ENCODE peak calls at places on chromosome 11, in six cellular contexts. A, D, P, H, Y and T are unnamed samples.

GRCh38 chr11:20013346-20014066 is 146.8 kb downstream of the DBX1 start:
- DNase-seq in H (no peak), Y (no peak), P (peak; percentile 39), A (no peak), D (no peak), T (no peak)

GRCh38 chr11:77201991-77202841 is 74.2 kb downstream of the MYO7A start:
- DNase-seq in P (no peak), H (no peak), Y (no peak), A (peak; percentile 3), D (no peak), T (no peak)

GRCh38 chr11:117824571-117825537 is at the start of gene FXYD2:
- DNase-seq in H (no peak), D (no peak), Y (no peak), A (peak; percentile 36), P (no peak), T (no peak)

GRCh38 chr11:122720482-122720881 is 65.0 kb downstream of the UBASH3B start:
- DNase-seq in A (no peak), P (no peak), Y (no peak), D (no peak), H (no peak), T (no peak)

GRCh38 chr11:76589945-76590630 is 80.5 kb downstream of the LRRC32 start:
- DNase-seq in H (no peak), D (no peak), A (no peak), P (no peak), Y (no peak), T (no peak)

GRCh38 chr11:107385361-107385982 is 72.2 kb downstream of the CWF19L2 start:
- DNase-seq in P (peak; percentile 29), H (no peak), D (no peak), A (no peak), Y (peak; percentile 29), T (no peak)

GRCh38 chr11:131691558-131692041 is 321.2 kb downstream of the NTM start:
- DNase-seq in Y (no peak), H (peak; percentile 80), A (no peak), D (no peak), P (peak; percentile 11), T (peak; percentile 16)

GRCh38 chr11:72225411-72225951 is 914 bp downstream of the INPPL1 start:
- DNase-seq in D (peak; percentile 33), A (no peak), H (peak; percentile 27), Y (no peak), P (no peak), T (no peak)

GRCh38 chr11:88297320-88298263 is 39.9 kb downstream of the CTSC start:
- DNase-seq in A (no peak), H (no peak), Y (no peak), P (no peak), D (no peak), T (no peak)

GRCh38 chr11:123454796-123455195 is 24.7 kb downstream of the GRAMD1B start:
- DNase-seq in A (no peak), H (no peak), Y (no peak), P (no peak), D (no peak), T (no peak)

GRCh38 chr11:93099811-93100210 is 98.0 kb downstream of the SLC36A4 start:
- DNase-seq in H (no peak), P (peak; percentile 77), D (no peak), A (no peak), Y (no peak), T (no peak)

GRCh38 chr11:41461057-41461681 is 1.7 kb upstream of the LRRC4C start:
- DNase-seq in P (no peak), Y (peak; percentile 1), H (peak; percentile 50), A (no peak), D (no peak), T (no peak)

GRCh38 chr11:7651140-7651551 is 22.2 kb downstream of the CYB5R2 start:
- DNase-seq in P (peak; percentile 13), D (no peak), H (no peak), Y (no peak), A (no peak), T (no peak)

GRCh38 chr11:61814958-61815789 is 1.6 kb downstream of the FADS1 start:
- DNase-seq in A (peak; percentile 89), Y (peak; percentile 97), P (peak; percentile 95), H (peak; percentile 97), D (peak; percentile 39), T (peak; percentile 91)

GRCh38 chr11:59212222-59212621 is 505 bp downstream of the MPEG1 start:
- DNase-seq in P (no peak), A (no peak), H (no peak), Y (no peak), D (no peak), T (no peak)

GRCh38 chr11:44358713-44359112 is 48.8 kb upstream of the ALX4 start:
- DNase-seq in H (no peak), P (no peak), Y (no peak), D (no peak), A (no peak), T (no peak)

GRCh38 chr11:88131764-88132470 is 43.3 kb downstream of the RAB38 start:
- DNase-seq in A (no peak), P (no peak), H (no peak), D (no peak), Y (no peak), T (no peak)

GRCh38 chr11:68287419-68287818 is 15.6 kb upstream of the C11orf24 start:
- DNase-seq in D (no peak), P (no peak), Y (no peak), H (no peak), A (no peak), T (no peak)

GRCh38 chr11:67316882-67317364 is 13.6 kb downstream of the SSH3 start:
- DNase-seq in H (no peak), D (no peak), P (peak; percentile 52), Y (peak; percentile 45), A (no peak), T (no peak)

GRCh38 chr11:11731311-11732083 is 109.7 kb upstream of the GALNT18 start:
- DNase-seq in A (no peak), P (peak; percentile 73), H (no peak), Y (peak; percentile 68), D (no peak), T (no peak)

GRCh38 chr11:118211006-118211405 is 13.8 kb downstream of the JAML start:
- DNase-seq in D (no peak), H (peak; percentile 77), A (no peak), Y (no peak), P (no peak), T (no peak)

GRCh38 chr11:127454856-127455255 is 454.3 kb upstream of the KIRREL3 start:
- DNase-seq in H (peak; percentile 12), P (no peak), D (no peak), Y (no peak), A (no peak), T (no peak)

GRCh38 chr11:6389921-6390717 is at the start of gene SMPD1:
- DNase-seq in D (peak; percentile 93), Y (peak; percentile 81), P (peak; percentile 80), A (peak; percentile 96), H (peak; percentile 90), T (peak; percentile 94)

GRCh38 chr11:102007567-102008437 is 39.4 kb upstream of the CFAP300 start:
- DNase-seq in P (peak; percentile 66), D (no peak), A (peak; percentile 60), H (peak; percentile 76), Y (peak; percentile 57), T (peak; percentile 77)

GRCh38 chr11:113926273-113927183 is 21.9 kb downstream of the HTR3B start:
- DNase-seq in Y (no peak), P (no peak), A (no peak), H (no peak), D (no peak), T (no peak)

GRCh38 chr11:64802370-64803162 is 448 bp downstream of the MAP4K2 start:
- DNase-seq in D (peak; percentile 40), P (no peak), Y (no peak), A (peak; percentile 32), H (peak; percentile 17), T (peak; percentile 38)

GRCh38 chr11:64743591-64744543 is at the start of gene RASGRP2:
- DNase-seq in Y (no peak), H (peak; percentile 81), D (peak; percentile 92), P (no peak), A (peak; percentile 84), T (peak; percentile 77)

GRCh38 chr11:10494636-10495463 is 39.8 kb downstream of the AMPD3 start:
- DNase-seq in H (no peak), Y (no peak), A (no peak), D (no peak), P (no peak), T (peak; percentile 15)
- H3K36me3 ChIP-seq in H (no peaks in the 10 kb centered on the region), Y (peaks cover 3% of the 10 kb centered on the region), A (no peaks in the 10 kb centered on the region), D (peaks cover 11% of the 10 kb centered on the region), P (peaks cover 53% of the 10 kb centered on the region), T (no peaks in the 10 kb centered on the region)

GRCh38 chr11:1916132-1916985 is 3.1 kb upstream of the TNNT3 start:
- DNase-seq in A (no peak), Y (no peak), P (no peak), D (no peak), H (no peak), T (no peak)
- H3K27ac ChIP-seq in A (no peak overlapping the region), Y (no peak overlapping the region), P (no peak overlapping the region), D (no peak overlapping the region), H (no peak overlapping the region), T (no peak overlapping the region)

DNA sequence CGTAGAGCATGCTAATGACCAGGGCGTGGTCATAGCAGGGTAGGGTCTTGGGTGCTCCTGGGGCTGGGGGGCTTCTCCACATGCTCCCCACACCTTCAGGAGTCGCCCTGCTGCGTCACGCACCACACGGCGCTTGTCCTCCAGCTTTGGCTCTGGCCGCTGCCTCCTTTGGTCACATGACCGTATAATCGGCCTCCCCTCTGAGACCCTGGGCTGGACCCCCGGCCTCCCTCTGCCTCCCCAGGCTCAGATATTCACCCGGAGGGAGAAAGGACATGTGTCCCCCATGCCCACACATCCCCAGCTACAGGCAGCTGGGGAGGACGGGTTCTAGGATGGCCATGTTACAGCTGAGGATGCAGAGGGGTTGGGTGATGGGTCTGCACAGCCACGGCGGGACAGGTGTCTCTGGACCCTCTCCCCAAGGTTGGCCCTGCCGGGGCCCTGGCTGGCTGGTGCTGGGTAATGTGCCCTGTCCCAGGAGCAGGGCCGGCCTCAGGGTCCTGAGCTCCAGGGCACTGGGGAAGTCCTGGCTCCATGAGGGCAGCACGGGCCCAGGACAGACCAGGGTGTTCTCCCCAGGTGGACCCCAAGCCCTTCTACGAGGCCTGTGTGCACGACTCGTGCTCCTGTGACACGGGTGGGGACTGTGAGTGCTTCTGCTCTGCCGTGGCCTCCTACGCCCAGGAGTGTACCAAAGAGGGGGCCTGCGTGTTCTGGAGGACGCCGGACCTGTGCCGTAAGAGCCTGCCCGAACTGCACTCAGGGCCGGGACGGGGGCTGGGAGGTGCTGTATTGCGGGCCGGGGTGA is 14.5 kb downstream of the MUC2 start:
- DNase-seq in P (no peak), Y (no peak), A (no peak), D (no peak), H (no peak), T (no peak)
- TF ChIP-seq CTCF in P (no peak), Y (no peak), A (no peak), D (no peak), H (no peak), T (no peak)

GRCh38 chr11:3703383-3703782 is 32.2 kb upstream of the CHRNA10 start:
- DNase-seq in Y (no peak), A (no peak), P (no peak), D (no peak), H (no peak), T (no peak)

GRCh38 chr11:3700410-3700809 is 29.2 kb upstream of the CHRNA10 start:
- DNase-seq in H (no peak), A (no peak), Y (no peak), P (no peak), D (no peak), T (no peak)

DNA sequence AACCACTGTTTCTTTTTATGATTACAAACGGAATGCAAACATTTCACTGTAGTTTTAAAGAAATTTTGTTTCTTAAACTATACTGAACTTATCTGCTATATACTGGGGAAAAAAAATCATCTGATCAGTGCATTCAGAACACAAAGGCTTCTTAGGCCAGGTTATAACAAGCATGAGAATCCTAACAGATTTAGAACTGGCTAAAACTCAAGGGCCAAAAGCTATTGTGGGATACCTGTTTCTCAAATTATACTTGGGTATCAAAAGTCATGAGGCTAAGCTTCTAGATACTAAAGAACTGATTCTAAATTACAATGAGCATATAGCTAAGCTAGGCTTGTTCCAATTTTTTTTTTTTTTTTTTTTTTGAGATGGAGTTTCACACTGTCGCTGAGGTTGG is 29.7 kb upstream of the CHRNA10 start:
- DNase-seq in A (no peak), D (no peak), P (no peak), H (no peak), Y (no peak), T (no peak)
- H3K36me3 ChIP-seq in A (peaks cover 50% of the 10 kb centered on the region), D (peaks cover 38% of the 10 kb centered on the region), P (peaks cover 53% of the 10 kb centered on the region), H (peaks cover 85% of the 10 kb centered on the region), Y (peaks cover 53% of the 10 kb centered on the region), T (peaks cover 19% of the 10 kb centered on the region)